ENCODE peak calls at places on chromosome 15, in seven cellular contexts. T is K562, G is GM12878, X is H1, L is HepG2, I is GM12891, F is SK-N-SH. K is an unnamed sample.

GRCh38 chr15:100810229-100810628 is 69.4 kb upstream of the ALDH1A3 start:
- DNase-seq in I (no peak), F (no peak), G (no peak), L (no peak), X (no peak), T (no peak), K (no peak)

GRCh38 chr15:70504305-70504951 is 258.9 kb downstream of the UACA start:
- DNase-seq in L (no peak), T (no peak), G (no peak), F (peak; percentile 62), I (no peak), X (no peak), K (peak; percentile 68)

GRCh38 chr15:60520041-60520824 is 41.3 kb upstream of the ICE2 start:
- DNase-seq in X (no peak), L (no peak), F (no peak), G (no peak), T (no peak), I (no peak), K (no peak)

GRCh38 chr15:64740361-64741170 is 34.8 kb downstream of the RBPMS2 start:
- DNase-seq in F (peak; percentile 42), L (peak; percentile 26), I (peak; percentile 53), X (no peak), T (peak; percentile 54), G (no peak), K (no peak)

GRCh38 chr15:84736375-84736774 is 12.0 kb upstream of the ZNF592 start:
- DNase-seq in L (no peak), F (no peak), X (no peak), I (no peak), G (peak; percentile 96), T (no peak), K (peak; percentile 44)

GRCh38 chr15:42156266-42156922 is at the start of gene PLA2G4F:
- DNase-seq in T (no peak), F (no peak), I (no peak), X (no peak), L (no peak), G (no peak), K (no peak)

GRCh38 chr15:32119694-32120330 is 89.5 kb downstream of the CHRNA7 start:
- DNase-seq in L (no peak), G (no peak), X (no peak), I (no peak), T (no peak), F (peak; percentile 72), K (no peak)

GRCh38 chr15:43523646-43524045 is 6.2 kb downstream of the MAP1A start:
- DNase-seq in I (no peak), X (no peak), G (no peak), F (no peak), T (no peak), L (no peak), K (no peak)

GRCh38 chr15:98177950-98178848 is 217.7 kb downstream of the ARRDC4 start:
- DNase-seq in F (peak; percentile 50), T (peak; percentile 56), I (peak; percentile 29), G (no peak), X (peak; percentile 59), L (peak; percentile 56), K (no peak)

GRCh38 chr15:99566157-99566900 is 545 bp downstream of the MEF2A start:
- DNase-seq in X (peak; percentile 67), F (peak; percentile 76), I (peak; percentile 37), G (no peak), L (no peak), T (peak; percentile 63), K (peak; percentile 23)

GRCh38 chr15:74406992-74407705 is 26.6 kb downstream of the SEMA7A start:
- DNase-seq in T (no peak), L (peak; percentile 22), I (no peak), G (no peak), X (no peak), F (no peak), K (peak; percentile 47)

GRCh38 chr15:61444585-61444984 is 215.5 kb upstream of the RORA start:
- DNase-seq in F (no peak), I (no peak), L (no peak), G (no peak), X (no peak), T (no peak), K (no peak)

GRCh38 chr15:64678126-64678819 is 97.1 kb downstream of the RBPMS2 start:
- DNase-seq in I (no peak), L (no peak), F (no peak), T (no peak), X (no peak), G (no peak), K (no peak)

GRCh38 chr15:56886450-56886856 is 32.0 kb upstream of the TCF12 start:
- DNase-seq in I (no peak), T (no peak), F (no peak), L (peak; percentile 3), G (no peak), X (no peak), K (no peak)

GRCh38 chr15:40333922-40334492 is 6.7 kb downstream of the CCDC9B start:
- DNase-seq in G (no peak), F (no peak), T (no peak), X (no peak), L (no peak), I (no peak), K (no peak)

GRCh38 chr15:96270581-96271172 is 59.8 kb upstream of the NR2F2 start:
- DNase-seq in G (no peak), F (no peak), T (no peak), X (no peak), L (peak; percentile 87), I (no peak), K (no peak)

GRCh38 chr15:88882745-88883144 is 12.6 kb downstream of the HAPLN3 start:
- DNase-seq in G (no peak), I (no peak), L (no peak), T (no peak), F (no peak), X (no peak), K (no peak)

GRCh38 chr15:34122771-34123183 is 20.9 kb downstream of the PGBD4 start:
- DNase-seq in I (no peak), L (peak; percentile 14), T (no peak), X (no peak), F (no peak), G (peak; percentile 42), K (no peak)

GRCh38 chr15:21269121-21269520 is 171.2 kb downstream of the POTEB3 start:
- DNase-seq in F (no peak), T (no peak), I (no peak), G (no peak), X (no peak), L (no peak), K (no peak)

GRCh38 chr15:94804613-94805012 is 573.3 kb downstream of the MCTP2 start:
- DNase-seq in I (no peak), T (no peak), F (no peak), G (no peak), X (no peak), L (no peak), K (no peak)

GRCh38 chr15:91311986-91312385 is 211.9 kb downstream of the SV2B start:
- DNase-seq in X (no peak), L (no peak), F (no peak), G (no peak), T (no peak), I (no peak), K (no peak)

GRCh38 chr15:72206677-72207000 is 9.1 kb upstream of the GRAMD2A start:
- DNase-seq in X (no peak), G (no peak), F (no peak), L (no peak), I (no peak), T (no peak), K (no peak)

GRCh38 chr15:80999623-81000036 is 1.1 kb upstream of the TLNRD1 start:
- DNase-seq in T (peak; percentile 32), G (no peak), X (no peak), F (no peak), I (no peak), L (no peak), K (peak; percentile 48)

GRCh38 chr15:93049914-93050534 is 39.0 kb downstream of the RGMA start:
- DNase-seq in F (no peak), I (no peak), X (no peak), L (no peak), T (no peak), G (no peak), K (no peak)

GRCh38 chr15:96416934-96417759 is 86.6 kb downstream of the NR2F2 start:
- DNase-seq in T (no peak), L (no peak), G (no peak), X (peak; percentile 63), I (no peak), F (no peak), K (no peak)

GRCh38 chr15:38828031-38828532 is 263.5 kb upstream of the RASGRP1 start:
- DNase-seq in I (no peak), L (no peak), X (no peak), T (no peak), G (no peak), F (no peak), K (no peak)

GRCh38 chr15:51132384-51133139 is 37.9 kb upstream of the TNFAIP8L3 start:
- DNase-seq in I (no peak), L (peak; percentile 28), X (peak; percentile 72), G (no peak), F (peak; percentile 45), T (peak; percentile 56), K (no peak)
- TF ChIP-seq TAF1 in I (no peak), L (no peak), X (no peak), G (no peak), F (no peak), T (no peak), K (no peak)

GRCh38 chr15:76150971-76151598 is 91.3 kb downstream of the TMEM266 start:
- DNase-seq in G (peak; percentile 77), F (peak; percentile 89), T (peak; percentile 83), X (peak; percentile 96), L (peak; percentile 42), I (peak; percentile 78), K (peak; percentile 82)
- TF ChIP-seq TAF1 in G (no peak), F (no peak), T (no peak), X (no peak), L (no peak), I (no peak), K (no peak)

DNA sequence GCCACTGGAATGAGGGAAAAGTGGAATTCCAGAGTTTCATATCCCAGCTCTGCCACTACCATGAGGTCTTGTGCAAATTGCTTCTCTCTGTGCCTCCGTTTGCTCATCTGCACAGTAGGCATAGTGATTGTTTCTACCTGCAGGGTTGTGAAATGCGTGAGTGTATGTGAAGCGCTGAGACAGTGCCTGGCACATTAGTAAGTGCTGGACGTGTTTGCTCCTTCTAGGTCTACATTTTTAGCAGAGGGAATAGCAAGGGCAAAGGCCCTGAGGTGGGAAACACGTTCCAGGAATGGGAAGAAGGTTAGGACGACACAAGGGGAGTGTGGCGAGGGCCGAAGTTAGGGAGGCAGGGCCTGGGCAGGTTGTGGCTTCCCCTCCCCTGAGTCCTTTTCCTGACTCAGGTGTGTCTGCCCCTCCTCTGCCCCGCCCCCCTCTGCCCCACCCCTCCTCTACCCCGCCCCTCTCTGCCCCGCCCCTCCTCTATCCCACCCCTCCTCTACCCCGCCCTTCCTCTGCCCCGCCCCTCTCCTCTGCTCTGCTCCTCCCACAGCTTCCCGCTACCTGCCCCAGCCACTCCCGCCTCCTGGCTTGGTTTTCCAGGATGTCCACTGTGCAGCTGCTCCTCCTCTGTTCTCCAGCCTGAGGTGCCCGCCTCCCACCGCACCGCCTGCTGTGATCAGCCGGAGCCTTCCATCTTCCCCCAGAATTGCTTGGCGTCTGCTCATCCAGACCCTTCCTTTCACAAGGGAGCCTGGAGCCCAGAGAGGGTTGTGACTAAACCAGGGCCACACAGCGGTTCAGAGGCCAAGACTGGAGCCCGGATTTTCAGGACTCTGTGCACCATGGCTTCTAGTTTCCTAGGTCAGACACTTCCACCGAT is 31.1 kb upstream of the SMAD6 start:
- DNase-seq in G (no peak), L (peak; percentile 18), F (peak; percentile 50), I (no peak), X (peak; percentile 86), T (peak; percentile 94), K (no peak)
- TF ChIP-seq TAF1 in G (no peak), L (no peak), F (no peak), I (no peak), X (peak; percentile 39), T (no peak), K (no peak)

GRCh38 chr15:63067976-63068743 is 25.6 kb downstream of the TPM1 start:
- DNase-seq in G (no peak), T (no peak), X (no peak), I (no peak), F (no peak), L (no peak), K (no peak)
- TF ChIP-seq TAF1 in G (no peak), T (no peak), X (no peak), I (no peak), F (no peak), L (no peak), K (no peak)